ENCODE peak calls at places on chromosomes 1 and 21, in ten cellular contexts. Q, A, T, W, F, X, J, Y, R and I are unnamed samples.

GRCh38 chr21:15449556-15449955 is 280.2 kb upstream of the USP25 start:
- DNase-seq in T (no peak), R (no peak), X (no peak), Q (no peak), Y (no peak), J (no peak), A (no peak), W (no peak), F (no peak), I (no peak)

GRCh38 chr1:159945483-159946241 is at the start of gene IGSF9:
- DNase-seq in A (no peak), F (peak; percentile 90), T (peak; percentile 84), W (peak; percentile 95), Y (peak; percentile 87), X (peak; percentile 94), Q (peak; percentile 92), J (peak; percentile 94), R (peak; percentile 65), I (peak; percentile 95)

GRCh38 chr1:30381671-30382365 is 341.6 kb downstream of the MATN1 start:
- DNase-seq in J (no peak), R (no peak), A (no peak), Y (no peak), W (no peak), X (no peak), F (no peak), T (no peak), Q (no peak), I (no peak)

GRCh38 chr21:45050361-45050785 is 24.0 kb upstream of the ADARB1 start:
- DNase-seq in Y (no peak), W (no peak), T (no peak), X (no peak), A (no peak), J (peak; percentile 33), R (peak; percentile 89), Q (no peak), F (no peak), I (no peak)

GRCh38 chr21:39730418-39731107 is 14.4 kb upstream of the IGSF5 start:
- DNase-seq in J (no peak), Q (no peak), F (no peak), Y (no peak), T (no peak), W (no peak), A (no peak), R (no peak), X (no peak), I (no peak)

GRCh38 chr1:165875171-165875570 is 47.8 kb downstream of the UCK2 start:
- DNase-seq in F (no peak), J (no peak), X (peak; percentile 29), R (no peak), T (no peak), A (no peak), Y (no peak), W (no peak), Q (no peak), I (no peak)

GRCh38 chr1:147786536-147786935 is 26.1 kb upstream of the GJA5 start:
- DNase-seq in Y (no peak), J (no peak), R (no peak), A (no peak), F (no peak), T (no peak), X (no peak), W (no peak), Q (no peak), I (no peak)

GRCh38 chr1:244304156-244304555 is 147.6 kb downstream of the ADSS2 start:
- DNase-seq in Q (no peak), R (no peak), W (no peak), T (no peak), A (no peak), X (no peak), F (no peak), Y (no peak), J (no peak), I (no peak)

GRCh38 chr1:202589190-202589680 is 121.0 kb downstream of the SYT2 start:
- DNase-seq in Y (peak; percentile 93), Q (peak; percentile 95), X (peak; percentile 62), A (peak; percentile 80), R (peak; percentile 99), T (no peak), J (peak; percentile 88), W (peak; percentile 45), F (peak; percentile 74), I (peak; percentile 99)

GRCh38 chr21:32653326-32653901 is 41.2 kb upstream of the CFAP298 start:
- DNase-seq in W (peak; percentile 72), J (peak; percentile 43), Y (no peak), R (peak; percentile 19), T (no peak), F (no peak), X (peak; percentile 36), A (no peak), Q (no peak), I (peak; percentile 39)

GRCh38 chr1:9860887-9861286 is 37.1 kb upstream of the CLSTN1 start:
- DNase-seq in W (no peak), Q (no peak), F (no peak), T (no peak), X (no peak), A (no peak), R (no peak), J (no peak), Y (no peak), I (no peak)

GRCh38 chr1:64282353-64282752 is 78.9 kb downstream of the UBE2U start:
- DNase-seq in Y (no peak), X (peak; percentile 27), J (peak; percentile 71), R (no peak), A (no peak), W (peak; percentile 89), F (peak; percentile 22), Q (no peak), T (peak; percentile 46), I (no peak)

GRCh38 chr1:18949689-18950414 is 6.6 kb downstream of the IFFO2 start:
- DNase-seq in F (no peak), W (no peak), A (peak; percentile 63), R (peak; percentile 61), T (peak; percentile 53), J (no peak), X (no peak), Y (peak; percentile 71), Q (no peak), I (peak; percentile 68)

GRCh38 chr1:115313173-115313572 is 24.9 kb downstream of the NGF start:
- DNase-seq in F (no peak), W (no peak), A (no peak), Y (no peak), J (no peak), X (no peak), Q (no peak), T (no peak), R (no peak), I (no peak)

GRCh38 chr1:31376374-31377134 is 3.7 kb upstream of the FABP3 start:
- DNase-seq in R (peak; percentile 99), T (no peak), X (no peak), F (no peak), J (peak; percentile 87), W (peak; percentile 90), Q (no peak), Y (no peak), A (no peak), I (no peak)

GRCh38 chr21:39180429-39181019 is 2.7 kb downstream of the PSMG1 start:
- DNase-seq in J (no peak), W (no peak), A (no peak), R (no peak), T (no peak), Q (no peak), F (no peak), Y (no peak), X (no peak), I (no peak)

GRCh38 chr1:180084867-180085266 is 69.8 kb upstream of the QSOX1 start:
- DNase-seq in J (no peak), R (no peak), Q (no peak), X (no peak), T (no peak), Y (no peak), F (no peak), A (no peak), W (no peak), I (no peak)

GRCh38 chr1:60068393-60069045 is 5.1 kb downstream of the C1orf87 start:
- DNase-seq in F (no peak), J (no peak), T (no peak), A (no peak), W (peak; percentile 33), X (no peak), Y (no peak), Q (no peak), R (peak; percentile 89), I (no peak)

GRCh38 chr1:238329671-238330070 is 438.9 kb upstream of the ZP4 start:
- DNase-seq in W (no peak), R (no peak), J (no peak), A (no peak), Y (no peak), X (no peak), F (no peak), Q (no peak), T (no peak), I (no peak)

GRCh38 chr1:17582124-17582768 is 42.7 kb downstream of the ARHGEF10L start:
- DNase-seq in T (no peak), R (no peak), A (no peak), J (no peak), W (no peak), Q (no peak), X (peak; percentile 62), F (no peak), Y (no peak), I (no peak)
- H3K27ac ChIP-seq in T (no peak overlapping the region), R (no peak overlapping the region), A (no peak overlapping the region), J (peak overlapping the region; percentile 95), W (no peak overlapping the region), Q (peak overlapping the region; percentile 53), X (peak overlapping the region; percentile 78), F (peak overlapping the region; percentile 58), Y (no peak overlapping the region), I (peak overlapping the region; percentile 65)

GRCh38 chr1:207845109-207845508 is 65.8 kb downstream of the CD34 start:
- DNase-seq in Y (no peak), Q (no peak), A (no peak), W (no peak), T (no peak), R (no peak), J (no peak), F (no peak), X (peak; percentile 35), I (no peak)
- H3K4me1 ChIP-seq in Y (peaks cover 13% of the 10 kb centered on the region), Q (peaks cover 25% of the 10 kb centered on the region), A (peaks cover 75% of the 10 kb centered on the region), W (no peaks in the 10 kb centered on the region), T (peaks cover 75% of the 10 kb centered on the region), R (no peaks in the 10 kb centered on the region), J (peaks cover 6% of the 10 kb centered on the region), F (no peaks in the 10 kb centered on the region), X (peaks cover 14% of the 10 kb centered on the region), I (no peaks in the 10 kb centered on the region)

GRCh38 chr1:14983277-14983676 is 170.3 kb upstream of the TMEM51 start:
- DNase-seq in R (no peak), Q (no peak), F (no peak), J (no peak), X (no peak), Y (no peak), A (no peak), W (no peak), T (no peak), I (no peak)
- TF ChIP-seq CTCF in R (no peak), Q (no peak), F (no peak), J (no peak), X (no peak), Y (no peak), A (no peak), W (no peak), T (peak; percentile 6), I (no peak)

DNA sequence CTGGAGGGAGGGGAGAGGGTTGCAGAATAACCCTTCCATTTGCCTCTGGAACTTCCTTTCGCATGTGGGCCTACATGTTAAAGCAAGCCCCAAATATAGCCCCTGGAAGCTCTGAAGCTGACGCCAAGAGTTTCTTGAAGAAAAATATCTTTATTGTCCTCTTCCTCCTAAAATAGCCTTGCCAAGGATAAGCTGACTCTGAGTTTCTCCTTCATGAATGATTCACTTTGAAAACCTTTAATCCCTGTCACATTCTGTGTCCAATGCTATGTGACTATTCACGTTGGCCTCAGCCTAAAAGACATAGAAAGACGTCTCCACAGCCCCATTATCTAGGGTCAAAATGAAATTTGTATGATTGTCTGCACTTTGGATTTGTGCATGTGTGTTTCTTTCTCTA is 6.4 kb downstream of the C1orf116 start:
- DNase-seq in T (no peak), J (no peak), F (no peak), Y (no peak), W (no peak), A (no peak), R (no peak), X (no peak), Q (no peak), I (no peak)
- H3K27ac ChIP-seq in T (peak overlapping the region; percentile 85), J (peak overlapping the region; percentile 100), F (peak overlapping the region; percentile 82), Y (peak overlapping the region; percentile 88), W (peak overlapping the region; percentile 72), A (peak overlapping the region; percentile 91), R (no peak overlapping the region), X (peak overlapping the region; percentile 90), Q (peak overlapping the region; percentile 97), I (peak overlapping the region; percentile 79)